ENCODE peak calls at places on chromosomes 1 and 21, in six cellular contexts. One of them, this sample, is unnamed.

GRCh38 chr1:181077576-181078242 is 10.8 kb upstream of the IER5 start:
- ATAC-seq in K562: no peak
- ATAC-seq in upper lobe of left lung: no peak
- ATAC-seq in HepG2: no peak
- ATAC-seq in GM12878: peak
- ATAC-seq in A549: no peak
- ATAC-seq in this sample: no peak

GRCh38 chr1:202565890-202566289 is 144.4 kb downstream of the SYT2 start:
- ATAC-seq in K562: no peak
- ATAC-seq in upper lobe of left lung: no peak
- ATAC-seq in HepG2: no peak
- ATAC-seq in GM12878: peak
- ATAC-seq in A549: no peak
- ATAC-seq in this sample: no peak

GRCh38 chr1:28965271-28965870 is 51.0 kb downstream of the EPB41 start:
- ATAC-seq in K562: no peak
- ATAC-seq in upper lobe of left lung: no peak
- ATAC-seq in HepG2: no peak
- ATAC-seq in GM12878: no peak
- ATAC-seq in A549: no peak
- ATAC-seq in this sample: no peak

GRCh38 chr1:160428655-160429054 is 28.3 kb downstream of the VANGL2 start:
- ATAC-seq in K562: peak
- ATAC-seq in upper lobe of left lung: peak
- ATAC-seq in HepG2: peak
- ATAC-seq in GM12878: peak
- ATAC-seq in A549: peak
- ATAC-seq in this sample: no peak

GRCh38 chr1:31583082-31583994 is 7.0 kb downstream of the TINAGL1 start:
- ATAC-seq in K562: no peak
- ATAC-seq in upper lobe of left lung: no peak
- ATAC-seq in HepG2: no peak
- ATAC-seq in GM12878: no peak
- ATAC-seq in A549: no peak
- ATAC-seq in this sample: no peak

GRCh38 chr1:234918216-234918841 is 210.3 kb downstream of the TOMM20 start:
- ATAC-seq in K562: no peak
- ATAC-seq in upper lobe of left lung: peak
- ATAC-seq in HepG2: no peak
- ATAC-seq in GM12878: no peak
- ATAC-seq in A549: no peak
- ATAC-seq in this sample: peak

GRCh38 chr1:221602866-221603265 is 139.0 kb downstream of the DUSP10 start:
- ATAC-seq in K562: no peak
- ATAC-seq in upper lobe of left lung: no peak
- ATAC-seq in HepG2: no peak
- ATAC-seq in GM12878: no peak
- ATAC-seq in A549: no peak
- ATAC-seq in this sample: no peak

GRCh38 chr1:70043806-70044205 is 161.6 kb downstream of the LRRC40 start:
- ATAC-seq in K562: no peak
- ATAC-seq in upper lobe of left lung: no peak
- ATAC-seq in HepG2: no peak
- ATAC-seq in GM12878: no peak
- ATAC-seq in A549: no peak
- ATAC-seq in this sample: no peak

GRCh38 chr1:223748405-223748772 is 36.0 kb downstream of the CAPN2 start:
- ATAC-seq in K562: peak
- ATAC-seq in upper lobe of left lung: peak
- ATAC-seq in HepG2: no peak
- ATAC-seq in GM12878: peak
- ATAC-seq in A549: peak
- ATAC-seq in this sample: peak

GRCh38 chr1:101051688-101052638 is 26.4 kb upstream of the DPH5 start:
- ATAC-seq in K562: no peak
- ATAC-seq in upper lobe of left lung: no peak
- ATAC-seq in HepG2: no peak
- ATAC-seq in GM12878: peak
- ATAC-seq in A549: no peak
- ATAC-seq in this sample: no peak

GRCh38 chr21:41477641-41478318 is 30.2 kb downstream of the TMPRSS2 start:
- ATAC-seq in K562: no peak
- ATAC-seq in upper lobe of left lung: no peak
- ATAC-seq in HepG2: peak
- ATAC-seq in GM12878: peak
- ATAC-seq in A549: no peak
- ATAC-seq in this sample: no peak

GRCh38 chr1:155073377-155074272 is 5.0 kb upstream of the EFNA3 start:
- ATAC-seq in K562: no peak
- ATAC-seq in upper lobe of left lung: no peak
- ATAC-seq in HepG2: no peak
- ATAC-seq in GM12878: no peak
- ATAC-seq in A549: no peak
- ATAC-seq in this sample: no peak

GRCh38 chr1:72438270-72438669 is 155.9 kb upstream of the NEGR1 start:
- ATAC-seq in K562: no peak
- ATAC-seq in upper lobe of left lung: no peak
- ATAC-seq in HepG2: no peak
- ATAC-seq in GM12878: no peak
- ATAC-seq in A549: no peak
- ATAC-seq in this sample: no peak

GRCh38 chr1:211192227-211192626 is 58.3 kb upstream of the KCNH1 start:
- ATAC-seq in K562: no peak
- ATAC-seq in upper lobe of left lung: no peak
- ATAC-seq in HepG2: no peak
- ATAC-seq in GM12878: no peak
- ATAC-seq in A549: no peak
- ATAC-seq in this sample: no peak

GRCh38 chr1:162372159-162373071 is 4.2 kb downstream of the SPATA46 start:
- ATAC-seq in K562: peak
- ATAC-seq in upper lobe of left lung: peak
- ATAC-seq in HepG2: peak
- ATAC-seq in GM12878: peak
- ATAC-seq in A549: no peak
- ATAC-seq in this sample: no peak

GRCh38 chr1:930633-931138 is 7.0 kb downstream of the SAMD11 start:
- ATAC-seq in K562: peak
- ATAC-seq in upper lobe of left lung: no peak
- ATAC-seq in HepG2: no peak
- ATAC-seq in GM12878: no peak
- ATAC-seq in A549: no peak
- ATAC-seq in this sample: no peak

GRCh38 chr1:103218821-103219220 is 110.5 kb upstream of the COL11A1 start:
- ATAC-seq in K562: no peak
- ATAC-seq in upper lobe of left lung: no peak
- ATAC-seq in HepG2: no peak
- ATAC-seq in GM12878: no peak
- ATAC-seq in A549: no peak
- ATAC-seq in this sample: no peak

GRCh38 chr1:62689524-62689923 is 1.3 kb upstream of the DOCK7 start:
- ATAC-seq in K562: no peak
- ATAC-seq in upper lobe of left lung: peak
- ATAC-seq in HepG2: peak
- ATAC-seq in GM12878: no peak
- ATAC-seq in A549: no peak
- ATAC-seq in this sample: no peak

GRCh38 chr1:172320723-172321122 is 99.8 kb upstream of the C1orf105 start:
- ATAC-seq in K562: peak
- ATAC-seq in upper lobe of left lung: no peak
- ATAC-seq in HepG2: no peak
- ATAC-seq in GM12878: no peak
- ATAC-seq in A549: no peak
- ATAC-seq in this sample: peak

GRCh38 chr1:212315907-212316306 is 30.7 kb downstream of the PPP2R5A start:
- ATAC-seq in K562: peak
- ATAC-seq in upper lobe of left lung: peak
- ATAC-seq in HepG2: peak
- ATAC-seq in GM12878: peak
- ATAC-seq in A549: peak
- ATAC-seq in this sample: no peak

GRCh38 chr1:224543453-224543852 is 72.7 kb upstream of the CNIH3 start:
- ATAC-seq in K562: no peak
- ATAC-seq in upper lobe of left lung: no peak
- ATAC-seq in HepG2: no peak
- ATAC-seq in GM12878: no peak
- ATAC-seq in A549: no peak
- ATAC-seq in this sample: no peak

GRCh38 chr1:37919277-37919676 is 27.6 kb downstream of the INPP5B start:
- ATAC-seq in K562: peak
- ATAC-seq in upper lobe of left lung: no peak
- ATAC-seq in HepG2: peak
- ATAC-seq in GM12878: peak
- ATAC-seq in A549: peak
- ATAC-seq in this sample: no peak

GRCh38 chr1:111251570-111251969 is 24.1 kb downstream of the CHI3L2 start:
- ATAC-seq in K562: no peak
- ATAC-seq in upper lobe of left lung: no peak
- ATAC-seq in HepG2: no peak
- ATAC-seq in GM12878: no peak
- ATAC-seq in A549: no peak
- ATAC-seq in this sample: no peak

GRCh38 chr1:29237906-29238600 is 1.7 kb downstream of the PTPRU start:
- ATAC-seq in K562: peak
- ATAC-seq in upper lobe of left lung: peak
- ATAC-seq in HepG2: peak
- ATAC-seq in GM12878: no peak
- ATAC-seq in A549: no peak
- ATAC-seq in this sample: peak

GRCh38 chr1:104467590-104467989 is 717.9 kb downstream of the AMY1C start:
- ATAC-seq in K562: no peak
- ATAC-seq in upper lobe of left lung: no peak
- ATAC-seq in HepG2: no peak
- ATAC-seq in GM12878: peak
- ATAC-seq in A549: no peak
- ATAC-seq in this sample: no peak

GRCh38 chr1:214957330-214958137 is 125.0 kb upstream of the KCNK2 start:
- ATAC-seq in K562: no peak
- ATAC-seq in upper lobe of left lung: peak
- ATAC-seq in HepG2: no peak
- ATAC-seq in GM12878: no peak
- ATAC-seq in A549: peak
- ATAC-seq in this sample: peak

GRCh38 chr1:66981679-66982078 is 56.9 kb downstream of the MIER1 start:
- ATAC-seq in K562: no peak
- ATAC-seq in upper lobe of left lung: peak
- ATAC-seq in HepG2: no peak
- ATAC-seq in GM12878: peak
- ATAC-seq in A549: peak
- ATAC-seq in this sample: peak

GRCh38 chr1:3892748-3893147 is 7.3 kb downstream of the C1orf174 start:
- ATAC-seq in K562: no peak
- ATAC-seq in upper lobe of left lung: no peak
- ATAC-seq in HepG2: no peak
- ATAC-seq in GM12878: no peak
- ATAC-seq in A549: no peak
- ATAC-seq in this sample: no peak

GRCh38 chr1:234093107-234093506 is 188.6 kb downstream of the SLC35F3 start:
- ATAC-seq in K562: no peak
- ATAC-seq in upper lobe of left lung: no peak
- ATAC-seq in HepG2: no peak
- ATAC-seq in GM12878: no peak
- ATAC-seq in A549: no peak
- ATAC-seq in this sample: no peak

GRCh38 chr1:51189421-51190073 is 46.5 kb upstream of the RNF11 start:
- ATAC-seq in K562: peak
- ATAC-seq in upper lobe of left lung: peak
- ATAC-seq in HepG2: peak
- ATAC-seq in GM12878: peak
- ATAC-seq in A549: peak
- ATAC-seq in this sample: no peak

GRCh38 chr21:18220498-18220897 is 24.1 kb upstream of the CHODL start:
- ATAC-seq in K562: no peak
- ATAC-seq in upper lobe of left lung: no peak
- ATAC-seq in HepG2: no peak
- ATAC-seq in GM12878: no peak
- ATAC-seq in A549: no peak
- ATAC-seq in this sample: no peak

GRCh38 chr1:177975588-177976495 is 6.0 kb upstream of the SEC16B start:
- ATAC-seq in K562: no peak
- ATAC-seq in upper lobe of left lung: no peak
- ATAC-seq in HepG2: no peak
- ATAC-seq in GM12878: no peak
- ATAC-seq in A549: peak
- ATAC-seq in this sample: no peak

GRCh38 chr1:206430031-206430983 is 40.0 kb upstream of the IKBKE start:
- ATAC-seq in K562: no peak
- ATAC-seq in upper lobe of left lung: no peak
- ATAC-seq in HepG2: no peak
- ATAC-seq in GM12878: peak
- ATAC-seq in A549: no peak
- ATAC-seq in this sample: peak
- TF ChIP-seq CTCF in K562: no peak
- TF ChIP-seq CTCF in upper lobe of left lung: peak
- TF ChIP-seq CTCF in HepG2: no peak
- TF ChIP-seq CTCF in GM12878: no peak
- TF ChIP-seq CTCF in A549: no peak
- TF ChIP-seq CTCF in this sample: peak

GRCh38 chr21:37435120-37435519 is 68.5 kb downstream of the DYRK1A start:
- ATAC-seq in K562: peak
- ATAC-seq in upper lobe of left lung: peak
- ATAC-seq in HepG2: peak
- ATAC-seq in GM12878: peak
- ATAC-seq in A549: no peak
- ATAC-seq in this sample: peak
- TF ChIP-seq EP300 in K562: no peak
- TF ChIP-seq EP300 in upper lobe of left lung: no peak
- TF ChIP-seq EP300 in HepG2: no peak
- TF ChIP-seq EP300 in GM12878: no peak
- TF ChIP-seq EP300 in A549: no peak
- TF ChIP-seq EP300 in this sample: no peak

GRCh38 chr1:9651565-9652378 is at the start of gene PIK3CD:
- ATAC-seq in K562: peak
- ATAC-seq in upper lobe of left lung: peak
- ATAC-seq in HepG2: peak
- ATAC-seq in GM12878: peak
- ATAC-seq in A549: peak
- ATAC-seq in this sample: peak
- TF ChIP-seq POLR2A in K562: no peak
- TF ChIP-seq POLR2A in upper lobe of left lung: no peak
- TF ChIP-seq POLR2A in HepG2: no peak
- TF ChIP-seq POLR2A in GM12878: peak
- TF ChIP-seq POLR2A in A549: no peak
- TF ChIP-seq POLR2A in this sample: peak

DNA sequence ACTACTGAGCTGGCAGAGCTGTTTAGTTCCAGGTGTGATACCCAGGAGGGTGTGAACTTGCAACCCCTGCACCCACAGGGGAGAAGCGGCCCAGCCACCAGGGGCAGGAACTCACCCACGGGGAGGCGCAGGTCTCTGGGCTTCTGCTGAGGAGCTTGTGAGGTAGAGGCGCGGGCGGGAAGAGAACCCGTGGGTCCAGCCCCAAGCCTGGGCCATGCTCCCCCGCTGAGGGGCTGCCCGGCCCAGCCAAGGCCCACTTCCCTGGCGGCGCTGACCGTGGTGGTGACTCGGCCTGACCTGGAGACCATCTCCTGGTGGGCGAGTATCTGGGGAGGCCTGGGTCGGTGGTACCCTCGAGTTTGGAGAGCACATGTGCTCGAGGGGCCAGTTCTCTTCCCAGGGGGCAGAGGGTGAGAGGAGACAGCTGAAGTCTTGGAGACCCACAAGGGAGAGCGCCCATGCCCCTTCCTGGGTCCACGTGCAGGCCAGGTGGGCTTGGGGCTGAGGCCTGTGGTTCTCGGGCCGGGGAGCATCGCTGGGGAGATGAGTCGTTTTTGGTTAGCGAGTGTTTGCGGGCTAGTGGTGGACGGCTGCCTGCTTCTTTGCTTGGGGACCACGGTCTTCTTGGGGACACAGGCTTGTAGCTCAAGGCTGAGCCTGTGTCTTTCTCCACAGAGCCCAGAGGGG is 28.4 kb upstream of the EDN2 start:
- ATAC-seq in K562: no peak
- ATAC-seq in upper lobe of left lung: no peak
- ATAC-seq in HepG2: no peak
- ATAC-seq in GM12878: no peak
- ATAC-seq in A549: no peak
- ATAC-seq in this sample: no peak
- TF ChIP-seq CTCF in K562: no peak
- TF ChIP-seq CTCF in upper lobe of left lung: no peak
- TF ChIP-seq CTCF in HepG2: no peak
- TF ChIP-seq CTCF in GM12878: no peak
- TF ChIP-seq CTCF in A549: no peak
- TF ChIP-seq CTCF in this sample: no peak